ENCODE peak calls at places on chromosome 6, in five cellular contexts. S is RWPE1, Q is mesothelial cell of epicardium, U is tibial artery, D is adrenal gland. A is an unnamed sample.

GRCh38 chr6:121897337-121897760 is 461.9 kb downstream of the GJA1 start:
- DNase-seq in S (peak), Q (no peak), U (no peak), D (no peak), A (no peak)

GRCh38 chr6:140857734-140858380 is 1274.9 kb upstream of the GJE1 start:
- DNase-seq in S (peak), Q (no peak), U (no peak), D (no peak), A (no peak)

GRCh38 chr6:53899512-53899911 is 104.7 kb downstream of the LRRC1 start:
- DNase-seq in S (no peak), Q (no peak), U (no peak), D (no peak), A (no peak)

GRCh38 chr6:28537065-28537464 is 11.4 kb downstream of the GPX5 start:
- DNase-seq in S (no peak), Q (no peak), U (no peak), D (no peak), A (no peak)

GRCh38 chr6:17086469-17086868 is 15.4 kb upstream of the STMND1 start:
- DNase-seq in S (peak), Q (peak), U (peak), D (peak), A (no peak)

GRCh38 chr6:142843344-142843743 is 101.6 kb downstream of the HIVEP2 start:
- DNase-seq in S (no peak), Q (no peak), U (no peak), D (no peak), A (no peak)

GRCh38 chr6:147204843-147205311 is 660 bp downstream of the STXBP5 start:
- DNase-seq in S (peak), Q (no peak), U (no peak), D (no peak), A (no peak)

GRCh38 chr6:147949981-147950622 is 392.5 kb upstream of the SASH1 start:
- DNase-seq in S (no peak), Q (no peak), U (no peak), D (no peak), A (no peak)

GRCh38 chr6:153130515-153131036 is 506 bp downstream of the RGS17 start:
- DNase-seq in S (peak), Q (no peak), U (no peak), D (no peak), A (no peak)

GRCh38 chr6:144768676-144769599 is 483.8 kb downstream of the UTRN start:
- DNase-seq in S (no peak), Q (no peak), U (no peak), D (no peak), A (no peak)

GRCh38 chr6:154446984-154447383 is 63.5 kb downstream of the CNKSR3 start:
- DNase-seq in S (no peak), Q (no peak), U (no peak), D (no peak), A (no peak)

GRCh38 chr6:154447929-154448328 is 62.6 kb downstream of the CNKSR3 start:
- DNase-seq in S (no peak), Q (no peak), U (no peak), D (no peak), A (no peak)

GRCh38 chr6:154445417-154445816 is 65.1 kb downstream of the CNKSR3 start:
- DNase-seq in S (no peak), Q (no peak), U (no peak), D (no peak), A (no peak)

GRCh38 chr6:154450498-154450897 is 60.0 kb downstream of the CNKSR3 start:
- DNase-seq in S (no peak), Q (no peak), U (no peak), D (no peak), A (no peak)

GRCh38 chr6:154448448-154449096 is 61.9 kb downstream of the CNKSR3 start:
- DNase-seq in S (no peak), Q (no peak), U (no peak), D (no peak), A (no peak)
- TF ChIP-seq CTCF in S (no peak), Q (peak), U (peak), D (peak), A (no peak)

GRCh38 chr6:41650120-41650519 is 11.9 kb downstream of the MDFI start:
- DNase-seq in S (no peak), Q (no peak), U (no peak), D (no peak), A (no peak)

GRCh38 chr6:41651962-41652657 is 13.8 kb downstream of the MDFI start:
- DNase-seq in S (no peak), Q (no peak), U (no peak), D (no peak), A (no peak)

GRCh38 chr6:41649596-41649995 is 11.3 kb downstream of the MDFI start:
- DNase-seq in S (no peak), Q (no peak), U (no peak), D (no peak), A (no peak)

GRCh38 chr6:41652876-41653641 is 14.8 kb downstream of the MDFI start:
- DNase-seq in S (no peak), Q (no peak), U (no peak), D (no peak), A (no peak)

GRCh38 chr6:41651246-41651961 is 13.1 kb downstream of the MDFI start:
- DNase-seq in S (no peak), Q (no peak), U (no peak), D (no peak), A (no peak)
- TF ChIP-seq CTCF in S (no peak), Q (no peak), U (no peak), D (no peak), A (no peak)

GRCh38 chr6:43061861-43062260 is 2.4 kb downstream of the KLC4 start:
- DNase-seq in S (no peak), Q (no peak), U (no peak), D (no peak), A (no peak)
- TF ChIP-seq CTCF in S (no peak), Q (no peak), U (no peak), D (no peak), A (no peak)

DNA sequence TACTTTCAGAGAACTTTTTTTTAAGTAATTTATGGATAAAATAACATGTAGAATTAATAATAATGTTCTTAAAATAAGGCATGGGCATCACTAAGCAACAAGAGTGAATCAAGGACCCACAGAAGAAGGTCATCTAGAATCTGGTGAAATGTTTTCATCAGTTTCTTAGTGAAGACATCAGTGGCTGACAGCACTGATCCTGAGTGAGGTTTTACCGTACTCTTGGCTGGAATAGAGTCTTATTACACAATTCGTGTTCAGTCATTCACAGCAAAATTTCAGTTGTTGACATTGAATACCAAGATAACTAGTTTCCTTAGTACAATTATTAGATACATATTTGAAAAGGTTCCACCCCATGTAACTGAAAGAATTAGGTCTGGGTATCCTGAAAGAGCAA is 140.4 kb downstream of the C6orf58 start:
- DNase-seq in S (no peak), Q (no peak), U (no peak), D (no peak), A (no peak)
- TF ChIP-seq CTCF in S (no peak), Q (no peak), U (no peak), D (no peak), A (no peak)

GRCh38 chr6:34130870-34131269 is 15.0 kb downstream of the GRM4 start:
- DNase-seq in S (no peak), Q (no peak), U (no peak), D (no peak), A (no peak)

GRCh38 chr6:34129753-34130152 is 16.1 kb downstream of the GRM4 start:
- DNase-seq in S (no peak), Q (no peak), U (no peak), D (no peak), A (no peak)

GRCh38 chr6:34128045-34128444 is 17.8 kb downstream of the GRM4 start:
- DNase-seq in S (no peak), Q (no peak), U (no peak), D (no peak), A (no peak)

GRCh38 chr6:34125939-34126338 is 19.9 kb downstream of the GRM4 start:
- DNase-seq in S (no peak), Q (no peak), U (no peak), D (no peak), A (no peak)

GRCh38 chr6:34126419-34126818 is 19.5 kb downstream of the GRM4 start:
- DNase-seq in S (no peak), Q (no peak), U (no peak), D (no peak), A (no peak)
- TF ChIP-seq CTCF in S (no peak), Q (no peak), U (no peak), D (no peak), A (no peak)

DNA sequence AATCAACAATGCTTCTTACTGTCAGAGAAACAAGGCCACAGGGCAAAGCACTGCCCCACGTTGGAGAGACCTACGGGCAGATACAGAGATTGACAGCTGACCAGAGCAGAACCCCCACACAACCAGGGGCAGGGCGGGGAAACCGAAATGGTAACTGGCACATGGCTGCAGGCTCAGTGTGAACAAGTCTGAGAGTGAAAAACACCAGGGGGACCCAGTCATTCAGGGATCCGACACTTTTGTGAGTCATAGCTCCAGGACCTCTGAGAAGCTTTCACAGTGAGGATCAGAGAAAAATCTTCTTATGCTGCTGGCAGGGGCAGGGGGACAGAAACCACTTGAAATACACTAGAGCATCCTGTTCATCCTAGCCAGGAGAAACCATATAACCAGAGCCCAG is 254.2 kb downstream of the C6orf118 start:
- DNase-seq in S (peak), Q (no peak), U (no peak), D (no peak), A (no peak)
- TF ChIP-seq CTCF in S (no peak), Q (no peak), U (no peak), D (no peak), A (no peak)

GRCh38 chr6:21598662-21599061 is 5.1 kb downstream of the SOX4 start:
- DNase-seq in S (no peak), Q (no peak), U (no peak), D (no peak), A (no peak)
- TF ChIP-seq CTCF in S (no peak), Q (no peak), U (no peak), D (no peak), A (no peak)

GRCh38 chr6:12504325-12504966 is 212.1 kb upstream of the PHACTR1 start:
- DNase-seq in S (peak), Q (no peak), U (no peak), D (no peak), A (no peak)
- TF ChIP-seq CTCF in S (no peak), Q (peak), U (no peak), D (peak), A (peak)

GRCh38 chr6:51515052-51515402 is 572.4 kb downstream of the PKHD1 start:
- DNase-seq in S (peak), Q (no peak), U (no peak), D (no peak), A (no peak)
- TF ChIP-seq CTCF in S (no peak), Q (peak), U (no peak), D (peak), A (peak)

GRCh38 chr6:5261545-5262109 is 314 bp downstream of the FARS2 start:
- DNase-seq in S (no peak), Q (no peak), U (no peak), D (no peak), A (no peak)

GRCh38 chr6:5257400-5257799 is 3.4 kb downstream of the LYRM4 start:
- DNase-seq in S (no peak), Q (no peak), U (no peak), D (no peak), A (no peak)

GRCh38 chr6:5260661-5261544 is at the start of the genes FARS2 and LYRM4:
- DNase-seq in S (peak), Q (peak), U (peak), D (peak), A (peak)

GRCh38 chr6:5259428-5259827 is 1.3 kb downstream of the LYRM4 start:
- DNase-seq in S (no peak), Q (no peak), U (no peak), D (no peak), A (no peak)

DNA sequence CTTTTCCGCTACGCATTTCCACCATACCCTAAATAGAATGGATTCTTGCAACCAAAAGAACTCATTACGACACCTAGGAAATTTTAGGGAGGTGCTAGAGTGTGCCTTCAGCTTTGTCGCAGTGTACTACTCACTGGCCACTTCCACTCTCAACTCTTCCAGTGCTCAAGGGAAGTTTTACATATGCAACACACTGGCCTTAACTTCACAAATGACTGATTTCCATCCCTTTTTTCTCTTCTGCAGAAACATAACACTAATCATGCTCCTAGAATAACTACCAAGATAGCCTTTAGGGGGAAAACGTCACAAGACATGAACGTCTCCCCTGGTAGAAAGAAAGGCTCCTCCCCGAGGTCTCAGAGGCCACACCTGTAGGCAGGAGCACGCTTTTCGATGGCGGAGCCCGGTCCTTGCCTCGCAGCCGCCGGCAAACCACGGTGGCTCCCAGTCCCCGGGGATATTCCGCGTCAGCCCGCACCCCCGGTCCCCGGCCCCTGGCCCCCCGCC is 584 bp downstream of the LYRM4 start:
- DNase-seq in S (peak), Q (no peak), U (peak), D (peak), A (no peak)
- TF ChIP-seq CTCF in S (no peak), Q (no peak), U (no peak), D (no peak), A (no peak)

A was measured in osteocyte.